ENCODE peak calls at places on chromosomes 11 and 22, in nine cellular contexts. One of them, this sample, is unnamed.

GRCh38 chr11:94000641-94001040 is 20.5 kb upstream of the HEPHL1 start:
- DNase-seq in AG08396: no peak
- DNase-seq in stimulated activated CD4-positive, alpha-beta T cell treated with anti-CD3 and anti-CD28 coated beads, Interleukin-2, amount 100 ng/mL, for 48 hours: no peak
- DNase-seq in WTC11: no peak
- DNase-seq in nucleus accumbens: no peak
- DNase-seq in activated CD4-positive, alpha-beta T cell treated with anti-CD3 and anti-CD28 coated beads for 24 hours: no peak
- DNase-seq in HEK293T: no peak
- DNase-seq in dorsolateral prefrontal cortex: no peak
- DNase-seq in D341Med: no peak
- DNase-seq in this sample: no peak

GRCh38 chr22:37484115-37485005 is 1.8 kb downstream of the MFNG start:
- DNase-seq in AG08396: no peak
- DNase-seq in nucleus accumbens: no peak
- DNase-seq in HEK293T: no peak
- DNase-seq in dorsolateral prefrontal cortex: peak
- DNase-seq in stimulated activated CD4-positive, alpha-beta T cell treated with anti-CD3 and anti-CD28 coated beads, Interleukin-2, amount 100 ng/mL, for 48 hours: peak
- DNase-seq in activated CD4-positive, alpha-beta T cell treated with anti-CD3 and anti-CD28 coated beads for 24 hours: peak
- DNase-seq in WTC11: no peak
- DNase-seq in D341Med: no peak
- DNase-seq in this sample: no peak

GRCh38 chr11:35390737-35391682 is 28.3 kb downstream of the SLC1A2 start:
- DNase-seq in dorsolateral prefrontal cortex: no peak
- DNase-seq in AG08396: no peak
- DNase-seq in nucleus accumbens: no peak
- DNase-seq in stimulated activated CD4-positive, alpha-beta T cell treated with anti-CD3 and anti-CD28 coated beads, Interleukin-2, amount 100 ng/mL, for 48 hours: peak
- DNase-seq in D341Med: no peak
- DNase-seq in activated CD4-positive, alpha-beta T cell treated with anti-CD3 and anti-CD28 coated beads for 24 hours: peak
- DNase-seq in HEK293T: no peak
- DNase-seq in WTC11: no peak
- DNase-seq in this sample: no peak

GRCh38 chr22:48856308-48856615 is 971.4 kb downstream of the BRD1 start:
- DNase-seq in AG08396: no peak
- DNase-seq in activated CD4-positive, alpha-beta T cell treated with anti-CD3 and anti-CD28 coated beads for 24 hours: no peak
- DNase-seq in stimulated activated CD4-positive, alpha-beta T cell treated with anti-CD3 and anti-CD28 coated beads, Interleukin-2, amount 100 ng/mL, for 48 hours: no peak
- DNase-seq in D341Med: no peak
- DNase-seq in HEK293T: no peak
- DNase-seq in WTC11: no peak
- DNase-seq in dorsolateral prefrontal cortex: no peak
- DNase-seq in nucleus accumbens: no peak
- DNase-seq in this sample: no peak

GRCh38 chr22:29375436-29376076 is 12.8 kb downstream of the AP1B1 start:
- DNase-seq in AG08396: no peak
- DNase-seq in dorsolateral prefrontal cortex: no peak
- DNase-seq in WTC11: no peak
- DNase-seq in stimulated activated CD4-positive, alpha-beta T cell treated with anti-CD3 and anti-CD28 coated beads, Interleukin-2, amount 100 ng/mL, for 48 hours: no peak
- DNase-seq in D341Med: peak
- DNase-seq in HEK293T: no peak
- DNase-seq in activated CD4-positive, alpha-beta T cell treated with anti-CD3 and anti-CD28 coated beads for 24 hours: no peak
- DNase-seq in nucleus accumbens: no peak
- DNase-seq in this sample: peak

GRCh38 chr22:36953239-36954080 is 40.0 kb downstream of the CSF2RB start:
- DNase-seq in WTC11: no peak
- DNase-seq in dorsolateral prefrontal cortex: no peak
- DNase-seq in HEK293T: no peak
- DNase-seq in nucleus accumbens: no peak
- DNase-seq in D341Med: no peak
- DNase-seq in stimulated activated CD4-positive, alpha-beta T cell treated with anti-CD3 and anti-CD28 coated beads, Interleukin-2, amount 100 ng/mL, for 48 hours: no peak
- DNase-seq in AG08396: no peak
- DNase-seq in activated CD4-positive, alpha-beta T cell treated with anti-CD3 and anti-CD28 coated beads for 24 hours: no peak
- DNase-seq in this sample: no peak

GRCh38 chr11:72553748-72554147 is 119.4 kb upstream of the CLPB start:
- DNase-seq in D341Med: peak
- DNase-seq in HEK293T: no peak
- DNase-seq in dorsolateral prefrontal cortex: no peak
- DNase-seq in activated CD4-positive, alpha-beta T cell treated with anti-CD3 and anti-CD28 coated beads for 24 hours: no peak
- DNase-seq in AG08396: no peak
- DNase-seq in nucleus accumbens: no peak
- DNase-seq in WTC11: peak
- DNase-seq in stimulated activated CD4-positive, alpha-beta T cell treated with anti-CD3 and anti-CD28 coated beads, Interleukin-2, amount 100 ng/mL, for 48 hours: no peak
- DNase-seq in this sample: no peak

GRCh38 chr11:11973361-11973800 is 35.0 kb downstream of the DKK3 start:
- DNase-seq in WTC11: no peak
- DNase-seq in D341Med: no peak
- DNase-seq in stimulated activated CD4-positive, alpha-beta T cell treated with anti-CD3 and anti-CD28 coated beads, Interleukin-2, amount 100 ng/mL, for 48 hours: no peak
- DNase-seq in HEK293T: no peak
- DNase-seq in nucleus accumbens: peak
- DNase-seq in AG08396: peak
- DNase-seq in dorsolateral prefrontal cortex: peak
- DNase-seq in activated CD4-positive, alpha-beta T cell treated with anti-CD3 and anti-CD28 coated beads for 24 hours: no peak
- DNase-seq in this sample: peak

GRCh38 chr22:19621372-19622060 is 92.8 kb upstream of the SEPTIN5 start:
- DNase-seq in HEK293T: no peak
- DNase-seq in dorsolateral prefrontal cortex: no peak
- DNase-seq in AG08396: no peak
- DNase-seq in WTC11: no peak
- DNase-seq in nucleus accumbens: no peak
- DNase-seq in activated CD4-positive, alpha-beta T cell treated with anti-CD3 and anti-CD28 coated beads for 24 hours: no peak
- DNase-seq in stimulated activated CD4-positive, alpha-beta T cell treated with anti-CD3 and anti-CD28 coated beads, Interleukin-2, amount 100 ng/mL, for 48 hours: no peak
- DNase-seq in D341Med: no peak
- DNase-seq in this sample: no peak

GRCh38 chr22:23845661-23846469 is 7.1 kb upstream of the DERL3 start:
- DNase-seq in HEK293T: no peak
- DNase-seq in AG08396: no peak
- DNase-seq in activated CD4-positive, alpha-beta T cell treated with anti-CD3 and anti-CD28 coated beads for 24 hours: no peak
- DNase-seq in dorsolateral prefrontal cortex: no peak
- DNase-seq in stimulated activated CD4-positive, alpha-beta T cell treated with anti-CD3 and anti-CD28 coated beads, Interleukin-2, amount 100 ng/mL, for 48 hours: no peak
- DNase-seq in D341Med: no peak
- DNase-seq in WTC11: no peak
- DNase-seq in nucleus accumbens: no peak
- DNase-seq in this sample: no peak

GRCh38 chr11:68690671-68691401 is 6.5 kb downstream of the GAL start:
- DNase-seq in nucleus accumbens: no peak
- DNase-seq in activated CD4-positive, alpha-beta T cell treated with anti-CD3 and anti-CD28 coated beads for 24 hours: no peak
- DNase-seq in stimulated activated CD4-positive, alpha-beta T cell treated with anti-CD3 and anti-CD28 coated beads, Interleukin-2, amount 100 ng/mL, for 48 hours: no peak
- DNase-seq in WTC11: no peak
- DNase-seq in D341Med: peak
- DNase-seq in dorsolateral prefrontal cortex: no peak
- DNase-seq in HEK293T: no peak
- DNase-seq in AG08396: no peak
- DNase-seq in this sample: no peak

GRCh38 chr22:44442856-44443595 is 55.0 kb downstream of the RTL6 start:
- DNase-seq in nucleus accumbens: no peak
- DNase-seq in WTC11: no peak
- DNase-seq in dorsolateral prefrontal cortex: no peak
- DNase-seq in activated CD4-positive, alpha-beta T cell treated with anti-CD3 and anti-CD28 coated beads for 24 hours: no peak
- DNase-seq in AG08396: no peak
- DNase-seq in D341Med: peak
- DNase-seq in HEK293T: no peak
- DNase-seq in stimulated activated CD4-positive, alpha-beta T cell treated with anti-CD3 and anti-CD28 coated beads, Interleukin-2, amount 100 ng/mL, for 48 hours: no peak
- DNase-seq in this sample: no peak

GRCh38 chr11:13249992-13250391 is 27.6 kb upstream of the BMAL1 start:
- DNase-seq in stimulated activated CD4-positive, alpha-beta T cell treated with anti-CD3 and anti-CD28 coated beads, Interleukin-2, amount 100 ng/mL, for 48 hours: no peak
- DNase-seq in WTC11: peak
- DNase-seq in HEK293T: no peak
- DNase-seq in dorsolateral prefrontal cortex: no peak
- DNase-seq in activated CD4-positive, alpha-beta T cell treated with anti-CD3 and anti-CD28 coated beads for 24 hours: no peak
- DNase-seq in D341Med: no peak
- DNase-seq in nucleus accumbens: no peak
- DNase-seq in AG08396: no peak
- DNase-seq in this sample: no peak

GRCh38 chr11:134667175-134667500 is 255.1 kb upstream of the B3GAT1 start:
- DNase-seq in HEK293T: no peak
- DNase-seq in stimulated activated CD4-positive, alpha-beta T cell treated with anti-CD3 and anti-CD28 coated beads, Interleukin-2, amount 100 ng/mL, for 48 hours: no peak
- DNase-seq in WTC11: no peak
- DNase-seq in dorsolateral prefrontal cortex: no peak
- DNase-seq in nucleus accumbens: no peak
- DNase-seq in D341Med: peak
- DNase-seq in AG08396: no peak
- DNase-seq in activated CD4-positive, alpha-beta T cell treated with anti-CD3 and anti-CD28 coated beads for 24 hours: no peak
- DNase-seq in this sample: no peak

GRCh38 chr11:74780277-74780870 is 31.7 kb downstream of the RNF169 start:
- DNase-seq in nucleus accumbens: no peak
- DNase-seq in D341Med: no peak
- DNase-seq in AG08396: no peak
- DNase-seq in activated CD4-positive, alpha-beta T cell treated with anti-CD3 and anti-CD28 coated beads for 24 hours: no peak
- DNase-seq in dorsolateral prefrontal cortex: no peak
- DNase-seq in stimulated activated CD4-positive, alpha-beta T cell treated with anti-CD3 and anti-CD28 coated beads, Interleukin-2, amount 100 ng/mL, for 48 hours: no peak
- DNase-seq in HEK293T: no peak
- DNase-seq in WTC11: no peak
- DNase-seq in this sample: no peak

GRCh38 chr22:29695129-29695926 is 24.5 kb upstream of the CABP7 start:
- DNase-seq in nucleus accumbens: peak
- DNase-seq in D341Med: no peak
- DNase-seq in HEK293T: no peak
- DNase-seq in stimulated activated CD4-positive, alpha-beta T cell treated with anti-CD3 and anti-CD28 coated beads, Interleukin-2, amount 100 ng/mL, for 48 hours: no peak
- DNase-seq in AG08396: no peak
- DNase-seq in WTC11: no peak
- DNase-seq in activated CD4-positive, alpha-beta T cell treated with anti-CD3 and anti-CD28 coated beads for 24 hours: no peak
- DNase-seq in dorsolateral prefrontal cortex: peak
- DNase-seq in this sample: no peak

GRCh38 chr22:29167032-29167911 is 38.4 kb upstream of the EMID1 start:
- DNase-seq in activated CD4-positive, alpha-beta T cell treated with anti-CD3 and anti-CD28 coated beads for 24 hours: peak
- DNase-seq in nucleus accumbens: no peak
- DNase-seq in dorsolateral prefrontal cortex: no peak
- DNase-seq in WTC11: no peak
- DNase-seq in AG08396: no peak
- DNase-seq in D341Med: peak
- DNase-seq in HEK293T: peak
- DNase-seq in stimulated activated CD4-positive, alpha-beta T cell treated with anti-CD3 and anti-CD28 coated beads, Interleukin-2, amount 100 ng/mL, for 48 hours: peak
- DNase-seq in this sample: peak

GRCh38 chr11:104538313-104538712 is 359.9 kb downstream of the CASP12 start:
- DNase-seq in nucleus accumbens: no peak
- DNase-seq in stimulated activated CD4-positive, alpha-beta T cell treated with anti-CD3 and anti-CD28 coated beads, Interleukin-2, amount 100 ng/mL, for 48 hours: no peak
- DNase-seq in D341Med: no peak
- DNase-seq in AG08396: no peak
- DNase-seq in activated CD4-positive, alpha-beta T cell treated with anti-CD3 and anti-CD28 coated beads for 24 hours: no peak
- DNase-seq in HEK293T: no peak
- DNase-seq in dorsolateral prefrontal cortex: no peak
- DNase-seq in WTC11: no peak
- DNase-seq in this sample: no peak

GRCh38 chr11:93020248-93021088 is 51.0 kb downstream of the MTNR1B start:
- DNase-seq in stimulated activated CD4-positive, alpha-beta T cell treated with anti-CD3 and anti-CD28 coated beads, Interleukin-2, amount 100 ng/mL, for 48 hours: no peak
- DNase-seq in WTC11: no peak
- DNase-seq in nucleus accumbens: no peak
- DNase-seq in HEK293T: no peak
- DNase-seq in activated CD4-positive, alpha-beta T cell treated with anti-CD3 and anti-CD28 coated beads for 24 hours: no peak
- DNase-seq in D341Med: no peak
- DNase-seq in AG08396: peak
- DNase-seq in dorsolateral prefrontal cortex: no peak
- DNase-seq in this sample: no peak

GRCh38 chr11:68446046-68446725 is 14.4 kb upstream of the PPP6R3 start:
- DNase-seq in nucleus accumbens: no peak
- DNase-seq in activated CD4-positive, alpha-beta T cell treated with anti-CD3 and anti-CD28 coated beads for 24 hours: no peak
- DNase-seq in stimulated activated CD4-positive, alpha-beta T cell treated with anti-CD3 and anti-CD28 coated beads, Interleukin-2, amount 100 ng/mL, for 48 hours: no peak
- DNase-seq in WTC11: no peak
- DNase-seq in D341Med: no peak
- DNase-seq in dorsolateral prefrontal cortex: no peak
- DNase-seq in HEK293T: no peak
- DNase-seq in AG08396: no peak
- DNase-seq in this sample: no peak

GRCh38 chr11:13031349-13031748 is 22.2 kb downstream of the RASSF10 start:
- DNase-seq in dorsolateral prefrontal cortex: no peak
- DNase-seq in activated CD4-positive, alpha-beta T cell treated with anti-CD3 and anti-CD28 coated beads for 24 hours: no peak
- DNase-seq in AG08396: no peak
- DNase-seq in WTC11: no peak
- DNase-seq in stimulated activated CD4-positive, alpha-beta T cell treated with anti-CD3 and anti-CD28 coated beads, Interleukin-2, amount 100 ng/mL, for 48 hours: no peak
- DNase-seq in nucleus accumbens: no peak
- DNase-seq in D341Med: no peak
- DNase-seq in HEK293T: no peak
- DNase-seq in this sample: no peak

GRCh38 chr11:16946477-16947282 is 67.5 kb downstream of the PLEKHA7 start:
- DNase-seq in AG08396: no peak
- DNase-seq in stimulated activated CD4-positive, alpha-beta T cell treated with anti-CD3 and anti-CD28 coated beads, Interleukin-2, amount 100 ng/mL, for 48 hours: no peak
- DNase-seq in WTC11: no peak
- DNase-seq in activated CD4-positive, alpha-beta T cell treated with anti-CD3 and anti-CD28 coated beads for 24 hours: no peak
- DNase-seq in nucleus accumbens: no peak
- DNase-seq in dorsolateral prefrontal cortex: no peak
- DNase-seq in HEK293T: no peak
- DNase-seq in D341Med: no peak
- DNase-seq in this sample: no peak

GRCh38 chr22:17954860-17955587 is 69.3 kb downstream of the MICAL3 start:
- DNase-seq in D341Med: no peak
- DNase-seq in WTC11: no peak
- DNase-seq in nucleus accumbens: no peak
- DNase-seq in activated CD4-positive, alpha-beta T cell treated with anti-CD3 and anti-CD28 coated beads for 24 hours: no peak
- DNase-seq in HEK293T: no peak
- DNase-seq in stimulated activated CD4-positive, alpha-beta T cell treated with anti-CD3 and anti-CD28 coated beads, Interleukin-2, amount 100 ng/mL, for 48 hours: no peak
- DNase-seq in AG08396: no peak
- DNase-seq in dorsolateral prefrontal cortex: no peak
- DNase-seq in this sample: no peak